ENCODE peak calls at places on chromosomes 4 and X, in six cellular contexts. J is fibroblast of lung, E is OCI-LY7, R is MCF 10A, H is GM23338, B is astrocyte. Q is an unnamed sample.

GRCh38 chr4:128379860-128380259 is 92.2 kb upstream of the PGRMC2 start:
- DNase-seq in J (peak), E (peak), R (peak), H (peak), B (no peak), Q (peak)

GRCh38 chr4:55507612-55508011 is 39.1 kb downstream of the CLOCK start:
- DNase-seq in J (no peak), E (no peak), R (no peak), H (no peak), B (no peak), Q (no peak)

GRCh38 chr4:74039065-74039763 is 725 bp upstream of the CXCL3 start:
- DNase-seq in J (peak), E (no peak), R (no peak), H (no peak), B (no peak), Q (no peak)

GRCh38 chr4:186946140-186946539 is 222.5 kb upstream of the FAT1 start:
- DNase-seq in J (no peak), E (no peak), R (no peak), H (no peak), B (no peak), Q (no peak)

GRCh38 chrX:123201720-123202119 is 17.6 kb downstream of the GRIA3 start:
- DNase-seq in J (no peak), E (no peak), R (no peak), H (no peak), B (peak), Q (no peak)

GRCh38 chr4:8084031-8084660 is 74.5 kb downstream of the ABLIM2 start:
- DNase-seq in J (no peak), E (no peak), R (no peak), H (no peak), B (no peak), Q (no peak)

GRCh38 chr4:146336413-146336807 is 122.1 kb downstream of the REELD1 start:
- DNase-seq in J (peak), E (no peak), R (peak), H (no peak), B (peak), Q (no peak)

GRCh38 chr4:15118281-15118680 is 116.0 kb downstream of the CPEB2 start:
- DNase-seq in J (no peak), E (no peak), R (no peak), H (no peak), B (peak), Q (no peak)

GRCh38 chrX:39645059-39645895 is 452.5 kb downstream of the BCOR start:
- DNase-seq in J (peak), E (no peak), R (peak), H (no peak), B (peak), Q (peak)

GRCh38 chrX:51395807-51396728 is 63.4 kb downstream of the NUDT10 start:
- DNase-seq in J (peak), E (peak), R (no peak), H (peak), B (no peak), Q (no peak)
- TF ChIP-seq CTCF in J (no peak), E (peak), R (no peak), H (no peak), B (no peak), Q (no peak)

GRCh38 chr4:114785570-114785969 is 187.0 kb downstream of the UGT8 start:
- DNase-seq in J (no peak), E (no peak), R (no peak), H (no peak), B (no peak), Q (no peak)

GRCh38 chr4:114782842-114783595 is 184.4 kb downstream of the UGT8 start:
- DNase-seq in J (no peak), E (no peak), R (no peak), H (peak), B (peak), Q (no peak)

GRCh38 chr4:114780205-114780604 is 181.6 kb downstream of the UGT8 start:
- DNase-seq in J (peak), E (peak), R (peak), H (peak), B (peak), Q (no peak)
- TF ChIP-seq CTCF in J (peak), E (peak), R (peak), H (peak), B (peak), Q (no peak)

DNA sequence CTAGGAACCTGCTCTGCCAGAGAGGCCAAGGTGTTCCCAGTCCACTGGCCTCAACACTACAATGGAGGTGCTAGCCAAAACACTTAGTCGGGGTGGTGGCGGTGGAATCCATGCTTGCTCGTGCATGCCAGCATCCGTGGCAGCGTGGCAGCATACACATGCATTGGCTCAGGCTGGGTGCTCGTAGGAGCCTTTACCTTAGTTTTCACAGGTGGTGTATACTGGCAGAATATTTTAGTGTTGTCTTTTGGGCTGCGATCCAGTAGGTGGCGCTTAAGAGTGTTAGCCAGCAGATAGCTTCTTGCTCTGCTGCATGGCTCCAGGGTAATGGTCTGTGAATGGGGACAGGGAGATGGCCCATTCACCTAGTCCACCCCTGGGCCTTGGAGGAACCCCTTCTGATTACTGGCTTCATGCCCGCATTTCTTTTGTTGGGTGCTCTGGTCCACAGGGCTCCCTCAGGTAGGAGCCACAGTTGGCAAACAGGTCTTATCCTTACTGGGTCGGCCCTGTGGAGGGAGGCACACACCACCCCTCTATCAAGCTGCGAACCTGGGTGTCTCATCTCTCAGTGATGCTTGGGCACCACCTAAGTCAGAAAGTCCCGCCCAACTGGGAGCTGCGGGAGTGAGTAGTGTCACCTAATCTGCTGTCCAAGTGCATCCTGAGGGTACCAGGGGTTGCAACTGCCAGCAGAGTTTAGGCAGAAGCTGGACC is 40.0 kb downstream of the RIPPLY1 start:
- DNase-seq in J (no peak), E (peak), R (peak), H (peak), B (no peak), Q (no peak)
- TF ChIP-seq CTCF in J (peak), E (peak), R (peak), H (peak), B (no peak), Q (peak)

GRCh38 chrX:153924149-153924861 is 1.8 kb downstream of the ARHGAP4 start:
- DNase-seq in J (peak), E (peak), R (peak), H (peak), B (no peak), Q (peak)
- TF ChIP-seq CTCF in J (peak), E (peak), R (no peak), H (peak), B (no peak), Q (peak)

DNA sequence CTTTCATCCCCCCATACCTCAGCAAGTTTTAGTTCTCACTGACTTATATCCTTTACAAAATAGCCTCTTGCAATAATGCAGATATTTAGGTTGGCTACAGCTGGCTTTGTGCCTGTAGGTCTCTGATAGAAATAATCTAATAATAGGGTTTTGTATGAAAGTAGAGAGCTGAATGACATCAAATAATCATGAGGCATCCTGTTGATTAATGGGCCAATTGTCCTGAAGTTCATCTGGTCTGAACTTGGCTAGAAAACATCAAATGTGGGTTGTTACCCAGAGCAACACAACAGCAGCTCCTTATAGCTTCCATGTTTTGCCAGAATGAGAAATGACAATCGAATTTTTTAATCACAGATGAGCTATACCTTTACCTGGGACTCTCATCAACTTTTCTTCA is 19.2 kb upstream of the LHFPL1 start:
- DNase-seq in J (no peak), E (no peak), R (no peak), H (no peak), B (no peak), Q (no peak)
- TF ChIP-seq CTCF in J (no peak), E (no peak), R (no peak), H (no peak), B (no peak), Q (no peak)

DNA sequence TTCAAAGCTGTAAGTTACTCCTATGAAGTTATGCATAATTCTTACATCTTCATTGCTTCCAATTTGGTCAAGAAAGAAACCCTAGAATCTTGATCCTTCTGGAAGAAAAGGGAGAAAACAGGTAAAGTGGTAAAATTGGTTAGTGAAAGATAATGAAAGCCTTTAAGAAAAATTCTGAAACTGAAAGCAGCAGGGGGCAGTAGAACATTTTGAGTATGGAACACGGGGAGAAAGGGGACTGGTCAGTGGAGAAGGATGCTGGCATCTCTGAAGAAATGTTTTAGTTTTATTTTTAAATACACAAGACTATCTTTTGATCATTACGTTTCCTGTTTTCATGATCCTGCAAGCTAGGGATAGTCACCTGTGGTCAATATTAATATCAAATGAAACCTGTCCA is 54.3 kb downstream of the SLIT2 start:
- DNase-seq in J (peak), E (no peak), R (peak), H (peak), B (no peak), Q (no peak)
- TF ChIP-seq CTCF in J (peak), E (peak), R (no peak), H (peak), B (no peak), Q (peak)

GRCh38 chr4:7016086-7016485 is 27.1 kb upstream of the TADA2B start:
- DNase-seq in J (no peak), E (no peak), R (no peak), H (no peak), B (no peak), Q (no peak)

GRCh38 chr4:7017446-7018048 is 25.6 kb upstream of the TADA2B start:
- DNase-seq in J (no peak), E (no peak), R (no peak), H (no peak), B (no peak), Q (no peak)

GRCh38 chr4:7014815-7015214 is 28.4 kb upstream of the TADA2B start:
- DNase-seq in J (no peak), E (no peak), R (no peak), H (no peak), B (no peak), Q (no peak)

GRCh38 chr4:7015383-7016035 is 27.7 kb upstream of the TADA2B start:
- DNase-seq in J (no peak), E (no peak), R (no peak), H (no peak), B (no peak), Q (no peak)

DNA sequence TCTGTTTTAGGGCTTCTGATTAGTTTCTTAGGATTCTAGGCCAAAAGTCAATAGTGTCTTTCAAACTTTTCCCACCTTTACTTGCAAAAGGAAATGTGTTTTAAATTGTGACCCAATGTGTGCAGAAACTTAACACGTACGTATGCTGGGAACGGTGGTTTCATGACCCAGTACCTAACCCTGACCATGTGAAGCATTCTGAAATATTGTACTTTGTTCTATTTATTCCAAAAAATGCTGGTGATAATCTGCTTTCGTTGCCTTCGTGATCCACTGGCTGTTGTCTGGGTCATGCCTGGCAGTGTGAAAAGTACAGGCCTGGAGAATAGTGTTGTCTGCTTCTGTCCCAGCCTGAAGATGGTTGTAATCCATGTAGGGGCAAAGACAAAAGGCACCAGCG is 26.7 kb upstream of the TADA2B start:
- DNase-seq in J (no peak), E (no peak), R (no peak), H (no peak), B (no peak), Q (no peak)
- TF ChIP-seq CTCF in J (no peak), E (no peak), R (no peak), H (no peak), B (no peak), Q (no peak)

GRCh38 chr4:124243671-124244366 is 468.7 kb downstream of the ANKRD50 start:
- DNase-seq in J (no peak), E (no peak), R (no peak), H (no peak), B (no peak), Q (no peak)
- TF ChIP-seq CTCF in J (no peak), E (no peak), R (no peak), H (no peak), B (no peak), Q (no peak)

GRCh38 chr4:1359976-1360375 is 13.0 kb downstream of the UVSSA start:
- DNase-seq in J (no peak), E (no peak), R (no peak), H (no peak), B (no peak), Q (no peak)

GRCh38 chr4:1361391-1361790 is 14.4 kb downstream of the UVSSA start:
- DNase-seq in J (no peak), E (no peak), R (no peak), H (no peak), B (no peak), Q (no peak)

GRCh38 chr4:1362046-1362445 is 15.0 kb downstream of the UVSSA start:
- DNase-seq in J (no peak), E (no peak), R (no peak), H (no peak), B (no peak), Q (no peak)

GRCh38 chr4:1359161-1359535 is 12.1 kb downstream of the UVSSA start:
- DNase-seq in J (no peak), E (no peak), R (no peak), H (no peak), B (no peak), Q (no peak)

DNA sequence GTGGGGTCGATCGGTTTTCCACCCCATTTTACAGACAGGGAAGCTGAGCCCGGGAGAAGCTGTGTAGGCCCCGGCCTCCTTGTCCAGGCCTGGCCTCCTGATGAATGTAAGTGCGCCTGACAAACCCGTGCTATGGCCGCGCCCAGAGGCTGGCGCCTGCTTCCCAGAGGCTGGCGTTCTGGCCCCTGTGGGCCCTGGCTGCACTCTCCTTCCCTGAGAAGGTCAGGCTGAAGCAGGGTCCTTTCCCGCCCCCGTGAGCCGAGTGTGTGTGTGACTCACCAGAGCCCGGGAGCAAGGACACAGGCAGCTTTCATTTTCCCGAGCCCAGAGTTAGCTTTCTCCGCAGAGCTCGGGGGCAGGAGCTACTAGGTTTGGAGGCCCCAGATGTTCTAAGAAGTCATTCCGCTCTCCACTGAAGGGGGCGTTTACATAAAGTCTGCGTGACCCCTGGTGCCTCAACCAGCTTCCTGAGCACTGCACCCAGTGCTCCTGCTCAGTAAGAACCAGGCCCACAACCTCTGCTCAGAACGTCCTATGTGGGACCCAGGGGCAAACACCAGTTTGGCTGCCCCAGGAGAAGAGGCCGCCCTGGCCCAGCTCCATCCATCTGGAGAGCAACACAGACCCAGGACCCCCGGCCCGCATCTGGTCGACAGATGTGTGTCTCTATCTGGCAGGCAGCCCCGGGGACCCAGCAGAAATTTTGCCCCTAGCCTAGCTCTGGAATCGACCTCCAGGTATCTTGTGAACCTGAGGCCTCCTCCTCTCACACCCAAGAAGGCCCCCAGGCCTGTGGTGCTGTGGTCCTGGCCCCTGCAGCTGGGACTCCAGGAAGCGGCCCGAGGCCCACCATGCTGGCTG is 13.6 kb downstream of the UVSSA start:
- DNase-seq in J (peak), E (no peak), R (no peak), H (no peak), B (peak), Q (peak)
- TF ChIP-seq CTCF in J (no peak), E (no peak), R (no peak), H (no peak), B (no peak), Q (no peak)

Q was measured in HFFc6.